ENCODE peak calls at places on chromosomes 3 and 15, in eight cellular contexts. One of them, this sample, is unnamed.

GRCh38 chr3:127712881-127713771 is 40.4 kb downstream of the ABTB1 start:
- DNase-seq in Peyer's patch: no peak
- DNase-seq in omental fat pad: no peak
- DNase-seq in lung: no peak
- DNase-seq in NB4: no peak
- DNase-seq in IMR-90: no peak
- DNase-seq in cardiac fibroblast: no peak
- DNase-seq in heart right ventricle: no peak
- DNase-seq in this sample: no peak

GRCh38 chr15:66724732-66725467 is 22.9 kb downstream of the SMAD6 start:
- DNase-seq in Peyer's patch: no peak
- DNase-seq in omental fat pad: no peak
- DNase-seq in lung: no peak
- DNase-seq in NB4: no peak
- DNase-seq in IMR-90: no peak
- DNase-seq in cardiac fibroblast: no peak
- DNase-seq in heart right ventricle: no peak
- DNase-seq in this sample: peak

GRCh38 chr15:59299919-59300617 is 72.6 kb downstream of the MYO1E start:
- DNase-seq in Peyer's patch: peak
- DNase-seq in omental fat pad: peak
- DNase-seq in lung: peak
- DNase-seq in NB4: peak
- DNase-seq in IMR-90: peak
- DNase-seq in cardiac fibroblast: peak
- DNase-seq in heart right ventricle: peak
- DNase-seq in this sample: no peak

GRCh38 chr15:101521084-101521483 is 31.6 kb upstream of the PCSK6 start:
- DNase-seq in Peyer's patch: no peak
- DNase-seq in omental fat pad: no peak
- DNase-seq in lung: no peak
- DNase-seq in NB4: no peak
- DNase-seq in IMR-90: no peak
- DNase-seq in cardiac fibroblast: no peak
- DNase-seq in heart right ventricle: no peak
- DNase-seq in this sample: no peak

GRCh38 chr3:4826237-4827100 is 152.8 kb upstream of the BHLHE40 start:
- DNase-seq in Peyer's patch: peak
- DNase-seq in omental fat pad: no peak
- DNase-seq in lung: peak
- DNase-seq in NB4: no peak
- DNase-seq in IMR-90: no peak
- DNase-seq in cardiac fibroblast: peak
- DNase-seq in heart right ventricle: peak
- DNase-seq in this sample: no peak

GRCh38 chr15:79176151-79176550 is 85.6 kb upstream of the RASGRF1 start:
- DNase-seq in Peyer's patch: no peak
- DNase-seq in omental fat pad: no peak
- DNase-seq in lung: no peak
- DNase-seq in NB4: no peak
- DNase-seq in IMR-90: no peak
- DNase-seq in cardiac fibroblast: no peak
- DNase-seq in heart right ventricle: no peak
- DNase-seq in this sample: no peak

GRCh38 chr3:188469228-188469885 is 315.4 kb downstream of the LPP start:
- DNase-seq in Peyer's patch: no peak
- DNase-seq in omental fat pad: no peak
- DNase-seq in lung: no peak
- DNase-seq in NB4: no peak
- DNase-seq in IMR-90: no peak
- DNase-seq in cardiac fibroblast: peak
- DNase-seq in heart right ventricle: no peak
- DNase-seq in this sample: no peak

GRCh38 chr15:48984811-48985352 is 21.2 kb upstream of the SHC4 start:
- DNase-seq in Peyer's patch: no peak
- DNase-seq in omental fat pad: no peak
- DNase-seq in lung: no peak
- DNase-seq in NB4: no peak
- DNase-seq in IMR-90: peak
- DNase-seq in cardiac fibroblast: no peak
- DNase-seq in heart right ventricle: no peak
- DNase-seq in this sample: no peak

GRCh38 chr15:31367730-31368344 is 41.2 kb downstream of the KLF13 start:
- DNase-seq in Peyer's patch: peak
- DNase-seq in omental fat pad: no peak
- DNase-seq in lung: no peak
- DNase-seq in NB4: peak
- DNase-seq in IMR-90: no peak
- DNase-seq in cardiac fibroblast: no peak
- DNase-seq in heart right ventricle: no peak
- DNase-seq in this sample: no peak

GRCh38 chr3:72298201-72299155 is 513.5 kb upstream of the PROK2 start:
- DNase-seq in Peyer's patch: no peak
- DNase-seq in omental fat pad: no peak
- DNase-seq in lung: no peak
- DNase-seq in NB4: no peak
- DNase-seq in IMR-90: no peak
- DNase-seq in cardiac fibroblast: no peak
- DNase-seq in heart right ventricle: no peak
- DNase-seq in this sample: no peak

GRCh38 chr3:160226026-160226739 is 961 bp downstream of the C3orf80 start:
- DNase-seq in Peyer's patch: no peak
- DNase-seq in omental fat pad: no peak
- DNase-seq in lung: no peak
- DNase-seq in NB4: peak
- DNase-seq in IMR-90: no peak
- DNase-seq in cardiac fibroblast: no peak
- DNase-seq in heart right ventricle: peak
- DNase-seq in this sample: no peak

GRCh38 chr3:141311496-141312358 is 56.6 kb upstream of the ZBTB38 start:
- DNase-seq in Peyer's patch: peak
- DNase-seq in omental fat pad: peak
- DNase-seq in lung: peak
- DNase-seq in NB4: peak
- DNase-seq in IMR-90: peak
- DNase-seq in cardiac fibroblast: peak
- DNase-seq in heart right ventricle: peak
- DNase-seq in this sample: peak

GRCh38 chr3:186782542-186783069 is 771 bp upstream of the EIF4A2 start:
- DNase-seq in Peyer's patch: no peak
- DNase-seq in omental fat pad: peak
- DNase-seq in lung: no peak
- DNase-seq in NB4: no peak
- DNase-seq in IMR-90: no peak
- DNase-seq in cardiac fibroblast: no peak
- DNase-seq in heart right ventricle: no peak
- DNase-seq in this sample: no peak

GRCh38 chr15:51387699-51388041 is 46.2 kb downstream of the GLDN start:
- DNase-seq in Peyer's patch: no peak
- DNase-seq in omental fat pad: no peak
- DNase-seq in lung: no peak
- DNase-seq in NB4: no peak
- DNase-seq in IMR-90: no peak
- DNase-seq in cardiac fibroblast: no peak
- DNase-seq in heart right ventricle: no peak
- DNase-seq in this sample: no peak

DNA sequence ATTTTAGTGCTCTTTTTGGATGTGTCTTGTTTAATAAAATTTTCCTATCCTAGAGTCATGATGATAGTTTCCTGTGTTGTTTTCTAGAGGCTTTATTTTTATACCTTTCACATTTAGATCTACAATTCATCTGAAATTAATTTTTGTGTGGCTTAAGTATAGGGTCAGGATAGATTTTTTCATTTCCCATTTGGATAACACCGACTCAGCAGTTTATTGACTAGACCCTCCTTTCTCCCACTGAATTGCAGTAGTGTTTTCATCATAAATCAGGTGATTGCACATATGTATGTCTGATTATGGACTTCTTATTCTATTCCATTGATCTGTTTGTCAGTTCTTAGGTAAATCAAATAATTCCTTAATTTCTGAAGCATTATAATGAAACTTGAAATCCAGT is 10.4 kb downstream of the PRR23A start:
- DNase-seq in Peyer's patch: no peak
- DNase-seq in omental fat pad: no peak
- DNase-seq in lung: no peak
- DNase-seq in NB4: no peak
- DNase-seq in IMR-90: no peak
- DNase-seq in cardiac fibroblast: no peak
- DNase-seq in heart right ventricle: no peak
- DNase-seq in this sample: no peak
- TF ChIP-seq CTCF in Peyer's patch: no peak
- TF ChIP-seq CTCF in omental fat pad: no peak
- TF ChIP-seq CTCF in lung: no peak
- TF ChIP-seq CTCF in NB4: no peak
- TF ChIP-seq CTCF in IMR-90: no peak
- TF ChIP-seq CTCF in cardiac fibroblast: no peak
- TF ChIP-seq CTCF in heart right ventricle: no peak
- TF ChIP-seq CTCF in this sample: no peak

GRCh38 chr15:29968099-29968892 is 114.5 kb upstream of the GOLGA8J start:
- DNase-seq in Peyer's patch: no peak
- DNase-seq in omental fat pad: no peak
- DNase-seq in lung: no peak
- DNase-seq in NB4: no peak
- DNase-seq in IMR-90: no peak
- DNase-seq in cardiac fibroblast: no peak
- DNase-seq in heart right ventricle: no peak
- DNase-seq in this sample: no peak
- TF ChIP-seq CTCF in Peyer's patch: no peak
- TF ChIP-seq CTCF in omental fat pad: no peak
- TF ChIP-seq CTCF in lung: no peak
- TF ChIP-seq CTCF in NB4: no peak
- TF ChIP-seq CTCF in IMR-90: no peak
- TF ChIP-seq CTCF in cardiac fibroblast: no peak
- TF ChIP-seq CTCF in heart right ventricle: no peak
- TF ChIP-seq CTCF in this sample: no peak

GRCh38 chr3:16881896-16882645 is 2.7 kb upstream of the PLCL2 start:
- DNase-seq in Peyer's patch: no peak
- DNase-seq in omental fat pad: no peak
- DNase-seq in lung: no peak
- DNase-seq in NB4: no peak
- DNase-seq in IMR-90: no peak
- DNase-seq in cardiac fibroblast: no peak
- DNase-seq in heart right ventricle: peak
- DNase-seq in this sample: no peak

GRCh38 chr3:16884748-16885587 is at the start of gene PLCL2:
- DNase-seq in Peyer's patch: peak
- DNase-seq in omental fat pad: no peak
- DNase-seq in lung: peak
- DNase-seq in NB4: peak
- DNase-seq in IMR-90: peak
- DNase-seq in cardiac fibroblast: peak
- DNase-seq in heart right ventricle: peak
- DNase-seq in this sample: no peak

GRCh38 chr3:16884084-16884747 is 539 bp upstream of the PLCL2 start:
- DNase-seq in Peyer's patch: peak
- DNase-seq in omental fat pad: no peak
- DNase-seq in lung: no peak
- DNase-seq in NB4: peak
- DNase-seq in IMR-90: peak
- DNase-seq in cardiac fibroblast: peak
- DNase-seq in heart right ventricle: peak
- DNase-seq in this sample: peak

GRCh38 chr3:16883057-16883725 is 1.6 kb upstream of the PLCL2 start:
- DNase-seq in Peyer's patch: no peak
- DNase-seq in omental fat pad: no peak
- DNase-seq in lung: no peak
- DNase-seq in NB4: no peak
- DNase-seq in IMR-90: no peak
- DNase-seq in cardiac fibroblast: no peak
- DNase-seq in heart right ventricle: no peak
- DNase-seq in this sample: no peak

DNA sequence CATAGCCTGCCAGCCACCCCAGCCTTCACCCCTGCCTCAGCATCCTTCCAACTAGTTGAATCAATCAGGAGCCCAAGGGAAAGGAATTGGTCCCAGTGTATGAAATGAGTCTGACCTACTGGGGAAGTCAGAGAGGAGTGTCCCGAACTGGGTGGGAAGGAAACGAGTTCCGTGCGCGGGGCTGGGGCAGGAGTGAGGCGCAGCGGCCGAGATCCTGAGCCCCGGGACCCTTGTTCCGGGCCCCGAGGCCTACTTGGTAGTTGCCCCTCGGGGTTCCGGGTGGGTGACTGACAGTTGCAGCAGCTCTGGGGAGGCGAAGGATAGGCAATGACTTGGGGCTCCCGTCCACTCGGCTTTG is 1.1 kb upstream of the PLCL2 start:
- DNase-seq in Peyer's patch: peak
- DNase-seq in omental fat pad: no peak
- DNase-seq in lung: no peak
- DNase-seq in NB4: no peak
- DNase-seq in IMR-90: no peak
- DNase-seq in cardiac fibroblast: no peak
- DNase-seq in heart right ventricle: no peak
- DNase-seq in this sample: no peak
- TF ChIP-seq CTCF in Peyer's patch: no peak
- TF ChIP-seq CTCF in omental fat pad: no peak
- TF ChIP-seq CTCF in lung: no peak
- TF ChIP-seq CTCF in NB4: no peak
- TF ChIP-seq CTCF in IMR-90: no peak
- TF ChIP-seq CTCF in cardiac fibroblast: no peak
- TF ChIP-seq CTCF in heart right ventricle: no peak
- TF ChIP-seq CTCF in this sample: no peak

GRCh38 chr3:60322334-60322856 is 928.9 kb downstream of the FHIT start:
- DNase-seq in Peyer's patch: no peak
- DNase-seq in omental fat pad: no peak
- DNase-seq in lung: no peak
- DNase-seq in NB4: no peak
- DNase-seq in IMR-90: no peak
- DNase-seq in cardiac fibroblast: no peak
- DNase-seq in heart right ventricle: no peak
- DNase-seq in this sample: no peak

GRCh38 chr3:60323651-60324050 is 927.6 kb downstream of the FHIT start:
- DNase-seq in Peyer's patch: no peak
- DNase-seq in omental fat pad: no peak
- DNase-seq in lung: no peak
- DNase-seq in NB4: no peak
- DNase-seq in IMR-90: no peak
- DNase-seq in cardiac fibroblast: no peak
- DNase-seq in heart right ventricle: no peak
- DNase-seq in this sample: no peak

GRCh38 chr3:60323180-60323579 is 928.1 kb downstream of the FHIT start:
- DNase-seq in Peyer's patch: no peak
- DNase-seq in omental fat pad: no peak
- DNase-seq in lung: no peak
- DNase-seq in NB4: no peak
- DNase-seq in IMR-90: no peak
- DNase-seq in cardiac fibroblast: no peak
- DNase-seq in heart right ventricle: no peak
- DNase-seq in this sample: no peak

DNA sequence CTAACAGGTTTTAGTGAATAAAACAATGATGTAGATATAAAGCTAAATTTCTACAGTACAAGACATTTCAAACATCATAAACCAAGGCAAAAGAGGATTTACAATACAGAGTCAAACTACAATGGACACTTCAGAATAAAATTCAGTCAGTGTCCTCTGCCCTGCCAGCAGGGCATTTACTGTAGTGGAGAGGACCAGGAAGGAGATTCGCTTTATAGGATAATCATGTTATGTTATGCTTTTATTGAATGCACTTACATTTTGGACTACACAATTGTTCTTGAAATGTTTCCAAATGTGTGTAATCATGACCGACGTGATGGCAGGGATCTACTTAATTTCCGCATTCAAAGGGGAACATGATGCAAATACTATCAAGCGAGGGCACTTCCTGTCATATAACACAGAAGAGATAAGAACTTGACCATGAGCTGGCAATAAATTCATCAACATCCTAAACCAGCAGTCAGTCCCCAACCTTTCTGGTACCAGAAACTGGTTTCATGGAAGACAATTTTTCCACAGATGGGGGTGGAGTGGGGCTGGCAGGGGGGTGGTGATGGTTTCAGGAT is 925.6 kb downstream of the FHIT start:
- DNase-seq in Peyer's patch: peak
- DNase-seq in omental fat pad: no peak
- DNase-seq in lung: no peak
- DNase-seq in NB4: no peak
- DNase-seq in IMR-90: no peak
- DNase-seq in cardiac fibroblast: peak
- DNase-seq in heart right ventricle: no peak
- DNase-seq in this sample: no peak
- TF ChIP-seq CTCF in Peyer's patch: no peak
- TF ChIP-seq CTCF in omental fat pad: no peak
- TF ChIP-seq CTCF in lung: no peak
- TF ChIP-seq CTCF in NB4: no peak
- TF ChIP-seq CTCF in IMR-90: no peak
- TF ChIP-seq CTCF in cardiac fibroblast: no peak
- TF ChIP-seq CTCF in heart right ventricle: no peak
- TF ChIP-seq CTCF in this sample: no peak

This sample was measured in osteocyte.